ENCODE peak calls at places on chromosomes 13 and 19, in eight cellular contexts. One of them, this sample, is unnamed.

GRCh38 chr19:45499196-45500180 is 1.2 kb downstream of the PPM1N start:
- DNase-seq in NCI-H460: no peak
- DNase-seq in cardiac muscle cell: peak
- DNase-seq in activated naive CD4-positive, alpha-beta T cell: no peak
- DNase-seq in T-cell: peak
- DNase-seq in activated T-cell treated with anti-CD3 and anti-CD28 coated beads, Interleukin-2, amount 50 U/mL, for 72 hours: peak
- DNase-seq in M059J: peak
- DNase-seq in stimulated activated CD4-positive, alpha-beta T cell treated with anti-CD3 and anti-CD28 coated beads, Interleukin-1b, Interleukin-23, amount 100 ng/mL, for 24 hours: peak
- DNase-seq in this sample: peak

GRCh38 chr19:18021121-18021755 is 13.3 kb downstream of the ARRDC2 start:
- DNase-seq in T-cell: peak
- DNase-seq in NCI-H460: no peak
- DNase-seq in M059J: peak
- DNase-seq in stimulated activated CD4-positive, alpha-beta T cell treated with anti-CD3 and anti-CD28 coated beads, Interleukin-1b, Interleukin-23, amount 100 ng/mL, for 24 hours: no peak
- DNase-seq in activated T-cell treated with anti-CD3 and anti-CD28 coated beads, Interleukin-2, amount 50 U/mL, for 72 hours: peak
- DNase-seq in cardiac muscle cell: no peak
- DNase-seq in activated naive CD4-positive, alpha-beta T cell: no peak
- DNase-seq in this sample: peak

GRCh38 chr19:32581704-32582164 is 744 bp downstream of the PDCD5 start:
- DNase-seq in activated T-cell treated with anti-CD3 and anti-CD28 coated beads, Interleukin-2, amount 50 U/mL, for 72 hours: no peak
- DNase-seq in M059J: peak
- DNase-seq in T-cell: no peak
- DNase-seq in stimulated activated CD4-positive, alpha-beta T cell treated with anti-CD3 and anti-CD28 coated beads, Interleukin-1b, Interleukin-23, amount 100 ng/mL, for 24 hours: no peak
- DNase-seq in cardiac muscle cell: peak
- DNase-seq in NCI-H460: no peak
- DNase-seq in activated naive CD4-positive, alpha-beta T cell: no peak
- DNase-seq in this sample: no peak

GRCh38 chr13:39506559-39507390 is 96.2 kb downstream of the LHFPL6 start:
- DNase-seq in stimulated activated CD4-positive, alpha-beta T cell treated with anti-CD3 and anti-CD28 coated beads, Interleukin-1b, Interleukin-23, amount 100 ng/mL, for 24 hours: no peak
- DNase-seq in activated T-cell treated with anti-CD3 and anti-CD28 coated beads, Interleukin-2, amount 50 U/mL, for 72 hours: no peak
- DNase-seq in T-cell: no peak
- DNase-seq in activated naive CD4-positive, alpha-beta T cell: no peak
- DNase-seq in cardiac muscle cell: no peak
- DNase-seq in NCI-H460: peak
- DNase-seq in M059J: peak
- DNase-seq in this sample: no peak

GRCh38 chr19:15436012-15436825 is 13.5 kb downstream of the WIZ start:
- DNase-seq in M059J: no peak
- DNase-seq in NCI-H460: no peak
- DNase-seq in stimulated activated CD4-positive, alpha-beta T cell treated with anti-CD3 and anti-CD28 coated beads, Interleukin-1b, Interleukin-23, amount 100 ng/mL, for 24 hours: no peak
- DNase-seq in activated naive CD4-positive, alpha-beta T cell: no peak
- DNase-seq in cardiac muscle cell: no peak
- DNase-seq in activated T-cell treated with anti-CD3 and anti-CD28 coated beads, Interleukin-2, amount 50 U/mL, for 72 hours: no peak
- DNase-seq in T-cell: no peak
- DNase-seq in this sample: no peak

GRCh38 chr19:30664358-30665058 is 292.3 kb downstream of the ZNF536 start:
- DNase-seq in activated T-cell treated with anti-CD3 and anti-CD28 coated beads, Interleukin-2, amount 50 U/mL, for 72 hours: no peak
- DNase-seq in NCI-H460: no peak
- DNase-seq in cardiac muscle cell: peak
- DNase-seq in T-cell: no peak
- DNase-seq in activated naive CD4-positive, alpha-beta T cell: no peak
- DNase-seq in M059J: no peak
- DNase-seq in stimulated activated CD4-positive, alpha-beta T cell treated with anti-CD3 and anti-CD28 coated beads, Interleukin-1b, Interleukin-23, amount 100 ng/mL, for 24 hours: no peak
- DNase-seq in this sample: no peak

GRCh38 chr19:45676851-45677263 is 8.8 kb downstream of the GIPR start:
- DNase-seq in NCI-H460: no peak
- DNase-seq in T-cell: peak
- DNase-seq in cardiac muscle cell: no peak
- DNase-seq in activated naive CD4-positive, alpha-beta T cell: no peak
- DNase-seq in M059J: no peak
- DNase-seq in stimulated activated CD4-positive, alpha-beta T cell treated with anti-CD3 and anti-CD28 coated beads, Interleukin-1b, Interleukin-23, amount 100 ng/mL, for 24 hours: no peak
- DNase-seq in activated T-cell treated with anti-CD3 and anti-CD28 coated beads, Interleukin-2, amount 50 U/mL, for 72 hours: peak
- DNase-seq in this sample: no peak

GRCh38 chr19:18502633-18503294 is 19.1 kb downstream of the ELL start:
- DNase-seq in T-cell: no peak
- DNase-seq in activated T-cell treated with anti-CD3 and anti-CD28 coated beads, Interleukin-2, amount 50 U/mL, for 72 hours: no peak
- DNase-seq in stimulated activated CD4-positive, alpha-beta T cell treated with anti-CD3 and anti-CD28 coated beads, Interleukin-1b, Interleukin-23, amount 100 ng/mL, for 24 hours: no peak
- DNase-seq in NCI-H460: no peak
- DNase-seq in M059J: no peak
- DNase-seq in cardiac muscle cell: no peak
- DNase-seq in activated naive CD4-positive, alpha-beta T cell: no peak
- DNase-seq in this sample: no peak

GRCh38 chr19:2043864-2044708 is 7.0 kb downstream of the MKNK2 start:
- DNase-seq in activated naive CD4-positive, alpha-beta T cell: no peak
- DNase-seq in cardiac muscle cell: no peak
- DNase-seq in NCI-H460: no peak
- DNase-seq in M059J: no peak
- DNase-seq in stimulated activated CD4-positive, alpha-beta T cell treated with anti-CD3 and anti-CD28 coated beads, Interleukin-1b, Interleukin-23, amount 100 ng/mL, for 24 hours: no peak
- DNase-seq in activated T-cell treated with anti-CD3 and anti-CD28 coated beads, Interleukin-2, amount 50 U/mL, for 72 hours: no peak
- DNase-seq in T-cell: no peak
- DNase-seq in this sample: no peak

GRCh38 chr13:67230774-67231480 is 791 bp upstream of the PCDH9 start:
- DNase-seq in stimulated activated CD4-positive, alpha-beta T cell treated with anti-CD3 and anti-CD28 coated beads, Interleukin-1b, Interleukin-23, amount 100 ng/mL, for 24 hours: peak
- DNase-seq in cardiac muscle cell: peak
- DNase-seq in activated naive CD4-positive, alpha-beta T cell: no peak
- DNase-seq in activated T-cell treated with anti-CD3 and anti-CD28 coated beads, Interleukin-2, amount 50 U/mL, for 72 hours: peak
- DNase-seq in T-cell: peak
- DNase-seq in NCI-H460: peak
- DNase-seq in M059J: peak
- DNase-seq in this sample: peak

GRCh38 chr19:4115050-4115817 is 8.7 kb downstream of the MAP2K2 start:
- DNase-seq in stimulated activated CD4-positive, alpha-beta T cell treated with anti-CD3 and anti-CD28 coated beads, Interleukin-1b, Interleukin-23, amount 100 ng/mL, for 24 hours: no peak
- DNase-seq in activated naive CD4-positive, alpha-beta T cell: no peak
- DNase-seq in activated T-cell treated with anti-CD3 and anti-CD28 coated beads, Interleukin-2, amount 50 U/mL, for 72 hours: peak
- DNase-seq in cardiac muscle cell: peak
- DNase-seq in T-cell: peak
- DNase-seq in M059J: no peak
- DNase-seq in NCI-H460: no peak
- DNase-seq in this sample: peak

GRCh38 chr13:109790951-109791605 is 4.7 kb upstream of the IRS2 start:
- DNase-seq in stimulated activated CD4-positive, alpha-beta T cell treated with anti-CD3 and anti-CD28 coated beads, Interleukin-1b, Interleukin-23, amount 100 ng/mL, for 24 hours: no peak
- DNase-seq in M059J: peak
- DNase-seq in activated naive CD4-positive, alpha-beta T cell: no peak
- DNase-seq in activated T-cell treated with anti-CD3 and anti-CD28 coated beads, Interleukin-2, amount 50 U/mL, for 72 hours: no peak
- DNase-seq in cardiac muscle cell: peak
- DNase-seq in NCI-H460: peak
- DNase-seq in T-cell: peak
- DNase-seq in this sample: no peak

This sample was measured in stimulated activated naive CD8-positive, alpha-beta T cell treated with anti-CD3 and anti-CD28 coated beads, Interleukin-15, amount 100 ng/mL, for 72 hours.